ENCODE peak calls at places on chromosomes 12 and 14, in ten cellular contexts. I, T, K, W, Q, Y, S, R, N and D are unnamed samples.
A peak's percentile ranks its signal among the peaks of the same experiment; 100 is the strongest.

GRCh38 chr12:11884661-11885060 is 186.1 kb upstream of the BCL2L14 start:
- DNase-seq in I (no peak), T (no peak), K (peak; percentile 18), W (no peak), Q (peak; percentile 11), Y (no peak), S (no peak), R (no peak), N (no peak), D (no peak)

GRCh38 chr12:13049816-13050215 is 5.6 kb downstream of the FAM234B start:
- DNase-seq in I (no peak), T (peak; percentile 80), K (peak; percentile 78), W (no peak), Q (peak; percentile 75), Y (no peak), S (no peak), R (no peak), N (no peak), D (no peak)

GRCh38 chr12:49962861-49963765 is 1.4 kb downstream of the AQP5 start:
- DNase-seq in I (peak; percentile 77), T (peak; percentile 5), K (peak; percentile 38), W (peak; percentile 77), Q (no peak), Y (peak; percentile 86), S (no peak), R (no peak), N (peak; percentile 96), D (no peak)

GRCh38 chr14:32698831-32699230 is 239.8 kb upstream of the NPAS3 start:
- DNase-seq in I (no peak), T (peak; percentile 27), K (no peak), W (no peak), Q (no peak), Y (no peak), S (no peak), R (no peak), N (no peak), D (no peak)

GRCh38 chr12:101997102-101997501 is 64.7 kb downstream of the WASHC3 start:
- DNase-seq in I (no peak), T (no peak), K (no peak), W (no peak), Q (no peak), Y (no peak), S (no peak), R (no peak), N (no peak), D (no peak)

GRCh38 chr14:25667387-25667786 is 617.4 kb upstream of the STXBP6 start:
- DNase-seq in I (no peak), T (no peak), K (no peak), W (no peak), Q (no peak), Y (no peak), S (no peak), R (no peak), N (no peak), D (no peak)

GRCh38 chr14:24307575-24308341 is at the start of gene CIDEB:
- DNase-seq in I (no peak), T (peak; percentile 51), K (peak; percentile 68), W (peak; percentile 77), Q (peak; percentile 63), Y (peak; percentile 68), S (no peak), R (peak; percentile 79), N (peak; percentile 87), D (no peak)

GRCh38 chr14:91369628-91370445 is 47.8 kb downstream of the CCDC88C start:
- DNase-seq in I (no peak), T (no peak), K (no peak), W (no peak), Q (no peak), Y (no peak), S (no peak), R (no peak), N (peak; percentile 51), D (no peak)

GRCh38 chr12:7354521-7354920 is 50.6 kb downstream of the ACSM4 start:
- DNase-seq in I (no peak), T (no peak), K (no peak), W (no peak), Q (no peak), Y (no peak), S (no peak), R (no peak), N (no peak), D (no peak)

GRCh38 chr14:36553650-36554260 is 28.7 kb downstream of the NKX2-8 start:
- DNase-seq in I (no peak), T (peak; percentile 59), K (peak; percentile 64), W (peak; percentile 29), Q (peak; percentile 56), Y (no peak), S (peak; percentile 6), R (peak; percentile 31), N (peak; percentile 30), D (peak; percentile 43)

GRCh38 chr14:32142754-32143437 is 58.9 kb upstream of the RNU6-7 start:
- DNase-seq in I (no peak), T (no peak), K (no peak), W (no peak), Q (no peak), Y (no peak), S (no peak), R (no peak), N (no peak), D (no peak)

DNA sequence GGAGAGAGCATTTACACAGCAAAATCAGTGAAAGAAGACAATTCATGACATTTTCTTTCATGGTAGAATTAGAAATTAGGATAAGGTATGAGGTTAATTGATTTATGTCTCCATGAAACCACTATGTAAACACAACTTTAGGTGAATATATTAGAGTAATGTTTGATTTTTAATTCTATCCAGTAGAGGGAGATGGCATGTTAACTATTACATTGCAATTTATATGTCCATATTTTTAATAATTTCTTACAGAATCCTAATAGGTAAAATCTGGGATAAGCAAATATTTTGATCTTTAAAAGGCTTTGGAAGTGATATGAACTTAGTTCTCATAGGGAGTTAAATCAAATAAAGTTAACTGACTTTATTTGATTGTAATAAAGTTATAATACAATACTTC is 373.4 kb upstream of the PDE3A start:
- DNase-seq in I (no peak), T (no peak), K (peak; percentile 42), W (no peak), Q (peak; percentile 34), Y (no peak), S (no peak), R (no peak), N (no peak), D (no peak)
- TF ChIP-seq CTCF in I (no peak), T (peak; percentile 31), K (peak; percentile 27), W (peak; percentile 26), Q (peak; percentile 35), Y (no peak), S (peak; percentile 20), R (no peak), N (no peak), D (peak; percentile 19)

DNA sequence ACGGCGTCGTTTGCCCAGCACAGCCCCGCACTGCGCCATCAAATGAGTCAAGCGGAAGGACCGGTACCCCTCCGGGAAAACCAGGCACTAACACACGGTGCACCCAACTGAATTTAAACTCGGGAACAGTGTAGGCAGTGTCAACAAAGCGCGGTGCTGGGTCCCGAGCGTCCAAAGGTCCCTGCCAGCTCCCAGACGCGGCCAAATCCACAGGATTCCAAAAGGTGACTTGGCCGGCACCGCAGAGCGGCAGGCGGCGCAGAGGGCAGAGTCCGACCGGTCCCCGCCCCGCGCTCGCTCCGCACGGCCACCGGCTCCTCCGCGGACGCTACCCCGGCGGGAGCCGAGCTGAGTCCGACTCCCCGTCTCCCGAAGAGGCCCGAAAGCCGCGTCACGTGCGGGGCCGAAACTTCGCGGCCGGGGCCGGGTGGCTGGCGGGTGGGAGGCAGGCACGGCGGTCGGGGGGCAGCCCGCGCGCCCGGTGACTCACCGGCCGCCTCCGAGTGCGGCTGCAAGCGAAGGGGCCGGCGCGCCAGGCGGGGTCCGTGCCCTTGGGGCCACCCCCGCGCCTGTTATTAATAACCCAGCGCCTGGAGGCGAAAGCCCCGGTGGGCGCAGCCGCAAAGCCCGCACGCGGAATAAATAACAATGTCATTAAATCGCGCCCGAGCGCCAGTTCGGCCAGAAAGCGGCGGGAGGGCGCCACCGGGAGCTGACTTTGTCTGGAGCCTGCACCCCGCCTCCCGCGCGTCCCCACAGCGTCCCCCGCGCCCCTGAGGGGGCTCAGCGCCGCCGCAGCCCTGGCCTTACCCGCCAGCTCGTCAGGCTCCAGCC is 823 bp downstream of the DENND5B start:
- DNase-seq in I (peak; percentile 69), T (peak; percentile 61), K (peak; percentile 78), W (peak; percentile 62), Q (peak; percentile 72), Y (peak; percentile 43), S (no peak), R (peak; percentile 70), N (peak; percentile 77), D (no peak)
- TF ChIP-seq CTCF in I (no peak), T (no peak), K (no peak), W (peak; percentile 28), Q (peak; percentile 5), Y (no peak), S (no peak), R (no peak), N (no peak), D (no peak)

GRCh38 chr12:64521838-64522237 is 69.9 kb downstream of the TBK1 start:
- DNase-seq in I (no peak), T (peak; percentile 6), K (no peak), W (no peak), Q (no peak), Y (no peak), S (no peak), R (no peak), N (no peak), D (no peak)
- TF ChIP-seq CTCF in I (no peak), T (no peak), K (no peak), W (no peak), Q (no peak), Y (no peak), S (no peak), R (no peak), N (no peak), D (no peak)

GRCh38 chr12:120368789-120369475 is at the start of gene MSI1:
- DNase-seq in I (no peak), T (no peak), K (no peak), W (no peak), Q (no peak), Y (no peak), S (no peak), R (no peak), N (no peak), D (no peak)
- TF ChIP-seq CTCF in I (no peak), T (no peak), K (no peak), W (no peak), Q (no peak), Y (no peak), S (no peak), R (no peak), N (no peak), D (no peak)

GRCh38 chr12:125332900-125333299 is 267.7 kb downstream of the AACS start:
- DNase-seq in I (no peak), T (no peak), K (no peak), W (no peak), Q (no peak), Y (no peak), S (no peak), R (no peak), N (no peak), D (no peak)
- TF ChIP-seq CTCF in I (no peak), T (no peak), K (no peak), W (no peak), Q (peak; percentile 7), Y (no peak), S (no peak), R (no peak), N (no peak), D (no peak)

GRCh38 chr14:102213984-102214658 is 74.4 kb downstream of the WDR20 start:
- DNase-seq in I (no peak), T (no peak), K (no peak), W (peak; percentile 31), Q (no peak), Y (no peak), S (no peak), R (no peak), N (no peak), D (no peak)
- TF ChIP-seq CTCF in I (no peak), T (no peak), K (no peak), W (peak; percentile 32), Q (peak; percentile 24), Y (no peak), S (peak; percentile 21), R (no peak), N (no peak), D (peak; percentile 3)